ENCODE peak calls at places on chromosomes 7 and 10, in nine cellular contexts. B is OCI-LY7, G is fibroblast of the aortic adventitia, Z is AG04450, T is natural killer cell, C is GM10248, P is bronchial epithelial cell, V is glutamatergic neuron, M is mammary epithelial cell. H is an unnamed sample.

GRCh38 chr10:25068152-25069058 is 52.0 kb downstream of the THNSL1 start:
- DNase-seq in B (no peak), G (peak), C (no peak), T (no peak), M (peak), P (peak), V (no peak), Z (peak), H (no peak)

GRCh38 chr7:107506683-107507339 is 37.0 kb downstream of the GPR22 start:
- DNase-seq in Z (no peak), M (peak), G (peak), T (no peak), C (no peak), V (no peak), B (no peak), P (peak), H (no peak)

GRCh38 chr7:100957832-100958421 is 8.6 kb downstream of the MUC3A start:
- DNase-seq in V (no peak), G (peak), T (no peak), Z (no peak), P (peak), B (no peak), M (peak), C (no peak), H (no peak)

GRCh38 chr10:93542358-93542791 is 24.1 kb upstream of the FFAR4 start:
- DNase-seq in B (no peak), C (no peak), G (peak), V (peak), P (peak), T (no peak), Z (no peak), M (no peak), H (peak)

GRCh38 chr7:100509213-100509612 is 25.5 kb downstream of the NYAP1 start:
- DNase-seq in P (peak), V (no peak), T (no peak), Z (peak), B (no peak), G (peak), M (peak), C (no peak), H (no peak)

GRCh38 chr10:80144302-80145131 is 12.0 kb downstream of the PLAC9 start:
- DNase-seq in V (no peak), B (peak), G (no peak), C (peak), M (no peak), Z (no peak), T (no peak), P (no peak), H (no peak)

GRCh38 chr7:55235115-55235514 is 130.0 kb upstream of the LANCL2 start:
- DNase-seq in V (no peak), G (no peak), B (no peak), T (no peak), Z (no peak), C (no peak), P (no peak), M (no peak), H (no peak)

GRCh38 chr10:26052326-26052725 is 118.3 kb downstream of the MYO3A start:
- DNase-seq in T (no peak), B (no peak), V (no peak), M (no peak), C (no peak), G (no peak), P (no peak), Z (no peak), H (no peak)

GRCh38 chr10:9096288-9096687 is 1041.8 kb downstream of the GATA3 start:
- DNase-seq in P (no peak), G (no peak), T (no peak), Z (no peak), V (no peak), M (no peak), C (no peak), B (no peak), H (no peak)

GRCh38 chr7:130907439-130907838 is 173.4 kb upstream of the KLF14 start:
- DNase-seq in Z (no peak), T (no peak), M (no peak), C (no peak), V (no peak), B (no peak), P (no peak), G (no peak), H (no peak)

GRCh38 chr10:123391275-123392028 is 237.2 kb downstream of the BUB3 start:
- DNase-seq in C (peak), G (no peak), Z (no peak), P (no peak), M (no peak), V (no peak), B (no peak), T (no peak), H (no peak)

GRCh38 chr7:144032483-144032882 is 16.3 kb upstream of the OR2A5 start:
- DNase-seq in M (no peak), C (no peak), P (no peak), T (no peak), B (no peak), G (no peak), Z (no peak), V (no peak), H (no peak)

GRCh38 chr7:100598425-100598824 is 3.7 kb upstream of the PCOLCE start:
- DNase-seq in B (no peak), P (no peak), V (no peak), T (no peak), G (no peak), M (no peak), C (no peak), Z (no peak), H (no peak)

GRCh38 chr7:7090460-7090859 is 91.9 kb upstream of the C1GALT1 start:
- DNase-seq in Z (no peak), P (no peak), C (no peak), M (no peak), G (no peak), B (no peak), V (no peak), T (no peak), H (no peak)

GRCh38 chr10:63703113-63703670 is 182.0 kb downstream of the REEP3 start:
- DNase-seq in V (no peak), T (no peak), G (peak), P (peak), B (peak), Z (no peak), C (no peak), M (no peak), H (no peak)

GRCh38 chr7:105088456-105088855 is 74.5 kb downstream of the KMT2E start:
- DNase-seq in Z (no peak), V (no peak), C (no peak), T (no peak), M (no peak), B (no peak), P (no peak), G (no peak), H (no peak)

GRCh38 chr7:115704884-115705283 is 325.7 kb downstream of the TFEC start:
- DNase-seq in C (no peak), B (no peak), P (no peak), G (no peak), V (no peak), M (no peak), Z (no peak), T (no peak), H (no peak)

GRCh38 chr10:7492660-7493046 is 81.8 kb upstream of the SFMBT2 start:
- DNase-seq in M (no peak), B (no peak), P (no peak), G (no peak), V (no peak), T (no peak), Z (no peak), C (no peak), H (no peak)

GRCh38 chr10:91598211-91598981 is 34.5 kb downstream of the PPP1R3C start:
- DNase-seq in V (no peak), P (peak), C (no peak), Z (no peak), T (no peak), M (peak), G (peak), B (no peak), H (no peak)

GRCh38 chr10:44323838-44324237 is 61.1 kb downstream of the CXCL12 start:
- DNase-seq in T (no peak), M (no peak), V (no peak), G (no peak), B (no peak), C (no peak), Z (no peak), P (no peak), H (no peak)

GRCh38 chr10:51886438-51887068 is 187.2 kb upstream of the CSTF2T start:
- DNase-seq in B (no peak), V (no peak), C (no peak), M (no peak), P (peak), G (peak), T (no peak), Z (peak), H (no peak)

GRCh38 chr7:2084331-2084730 is 148.4 kb downstream of the MAD1L1 start:
- DNase-seq in M (no peak), B (no peak), P (no peak), T (no peak), G (no peak), V (no peak), Z (no peak), C (no peak), H (no peak)

GRCh38 chr7:371119-371778 is 81.3 kb downstream of the FOXL3 start:
- DNase-seq in G (no peak), V (peak), Z (no peak), P (no peak), B (peak), M (no peak), T (no peak), C (no peak), H (no peak)

GRCh38 chr10:6018422-6018821 is 41.1 kb upstream of the IL15RA start:
- DNase-seq in P (no peak), C (no peak), G (no peak), M (no peak), Z (no peak), T (no peak), V (no peak), B (no peak), H (no peak)

GRCh38 chr7:107874097-107874496 is 16.9 kb upstream of the DLD start:
- DNase-seq in C (no peak), Z (no peak), M (no peak), P (no peak), G (no peak), T (no peak), V (no peak), B (no peak), H (no peak)

GRCh38 chr7:124776153-124776552 is 10.6 kb upstream of the GPR37 start:
- DNase-seq in P (no peak), V (no peak), G (no peak), B (no peak), C (no peak), M (no peak), T (no peak), Z (no peak), H (no peak)

GRCh38 chr7:48610705-48611104 is 313.6 kb upstream of the CDC14C start:
- DNase-seq in T (no peak), V (no peak), G (no peak), M (no peak), B (no peak), C (no peak), Z (no peak), P (no peak), H (no peak)

GRCh38 chr10:44395396-44395795 is 10.5 kb upstream of the CXCL12 start:
- DNase-seq in C (no peak), M (no peak), G (no peak), Z (no peak), P (no peak), T (no peak), B (no peak), V (no peak), H (no peak)

GRCh38 chr7:36787933-36788378 is 63.7 kb upstream of the AOAH start:
- DNase-seq in T (no peak), M (no peak), G (no peak), B (no peak), C (no peak), V (no peak), Z (no peak), P (no peak), H (no peak)

GRCh38 chr10:133226251-133226808 is 3.7 kb upstream of the UTF1 start:
- DNase-seq in B (no peak), Z (no peak), T (no peak), V (no peak), C (no peak), G (no peak), P (no peak), M (peak), H (no peak)

GRCh38 chr7:99099499-99100077 is 44.3 kb downstream of the SMURF1 start:
- DNase-seq in B (no peak), M (no peak), P (no peak), C (no peak), G (peak), V (no peak), Z (no peak), T (no peak), H (no peak)

GRCh38 chr7:116779222-116779621 is 83.2 kb upstream of the CAPZA2 start:
- DNase-seq in C (no peak), V (no peak), P (no peak), M (no peak), B (no peak), Z (no peak), T (no peak), G (no peak), H (no peak)

GRCh38 chr7:2750054-2750453 is 62.1 kb downstream of the AMZ1 start:
- DNase-seq in B (no peak), P (no peak), T (no peak), G (no peak), M (no peak), C (no peak), V (no peak), Z (no peak), H (no peak)

GRCh38 chr10:63331586-63331985 is 134.2 kb downstream of the JMJD1C start:
- DNase-seq in G (no peak), V (no peak), C (no peak), P (no peak), Z (no peak), T (no peak), B (no peak), M (no peak), H (no peak)

GRCh38 chr10:58502956-58503355 is 9.7 kb upstream of the BICC1 start:
- DNase-seq in Z (no peak), G (peak), C (no peak), M (peak), B (no peak), T (no peak), V (no peak), P (peak), H (no peak)

GRCh38 chr7:22564511-22565045 is 64.6 kb upstream of the STEAP1B start:
- DNase-seq in M (peak), Z (no peak), B (no peak), T (no peak), C (no peak), P (peak), V (no peak), G (peak), H (no peak)

GRCh38 chr10:31816318-31816717 is 112.3 kb downstream of the ARHGAP12 start:
- DNase-seq in T (no peak), G (peak), B (no peak), Z (no peak), V (no peak), C (no peak), P (no peak), M (no peak), H (no peak)
- TF ChIP-seq CTCF in T (no peak), G (no peak), B (no peak), Z (no peak), V (no peak), C (no peak), P (no peak), M (no peak), H (no peak)

DNA sequence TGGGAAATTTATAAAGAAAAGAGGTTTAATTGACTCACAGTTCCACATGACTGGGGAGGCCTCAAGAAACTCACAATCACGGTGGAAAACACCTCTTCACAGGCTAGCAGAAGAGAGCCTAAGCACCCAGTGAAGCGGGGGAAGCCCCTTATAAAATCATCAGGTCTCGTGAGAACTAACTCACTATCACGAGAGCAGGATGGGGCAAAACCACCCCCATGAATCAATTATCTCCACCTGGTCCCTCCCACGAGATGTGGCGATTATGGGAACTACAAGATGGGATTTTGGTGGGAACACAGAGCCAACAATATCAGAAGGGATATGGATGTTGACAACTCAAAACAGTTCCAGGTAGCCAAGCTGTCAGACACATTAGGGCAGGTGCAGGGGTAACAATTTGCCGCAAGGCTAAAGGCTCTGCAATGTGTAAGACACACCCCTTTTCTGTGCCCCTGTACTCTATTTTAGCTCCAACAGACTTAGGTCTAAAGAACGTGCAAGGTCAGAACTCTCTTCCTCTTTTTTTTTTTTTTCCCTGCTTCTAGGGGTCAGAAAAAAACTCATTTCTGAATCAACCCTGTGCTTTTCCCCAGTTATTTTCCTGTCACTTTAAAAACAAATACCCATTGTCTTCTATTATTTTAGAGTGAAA is 30.7 kb upstream of the RBM20 start:
- DNase-seq in Z (no peak), C (no peak), V (no peak), B (peak), P (no peak), M (no peak), T (no peak), G (no peak), H (no peak)
- TF ChIP-seq CTCF in Z (no peak), C (no peak), V (peak), B (peak), P (no peak), M (no peak), T (no peak), G (no peak), H (no peak)

GRCh38 chr7:151311294-151311864 is 30.2 kb upstream of the NUB1 start:
- DNase-seq in G (no peak), P (no peak), B (peak), V (peak), C (no peak), Z (no peak), M (peak), T (no peak), H (peak)
- TF ChIP-seq CTCF in G (peak), P (no peak), B (peak), V (no peak), C (peak), Z (peak), M (peak), T (no peak), H (peak)

GRCh38 chr7:12111461-12112405 is 99.4 kb upstream of the TMEM106B start:
- DNase-seq in Z (no peak), B (no peak), P (peak), T (no peak), V (peak), G (peak), M (no peak), C (no peak), H (peak)
- TF ChIP-seq CTCF in Z (no peak), B (no peak), P (no peak), T (no peak), V (no peak), G (no peak), M (no peak), C (no peak), H (no peak)